ENCODE peak calls at places on chromosomes 5 and 9, in ten cellular contexts. One of them, this sample, is unnamed. For H3K4me1, the result is how much of the 10 kb centered on the place peaks cover.

GRCh38 chr9:132763574-132763973 is 93.3 kb downstream of the GTF3C4 start:
- DNase-seq in heart left ventricle: no peak
- DNase-seq in upper lobe of left lung: no peak
- DNase-seq in breast epithelium: no peak
- DNase-seq in uterus: no peak
- DNase-seq in IMR-90: no peak
- DNase-seq in prostate gland: no peak
- DNase-seq in gastrocnemius medialis: no peak
- DNase-seq in tibial nerve: no peak
- DNase-seq in A549: no peak
- DNase-seq in this sample: no peak

GRCh38 chr5:149893403-149893931 is 51.1 kb downstream of the PDE6A start:
- DNase-seq in prostate gland: no peak
- DNase-seq in IMR-90: no peak
- DNase-seq in upper lobe of left lung: no peak
- DNase-seq in gastrocnemius medialis: no peak
- DNase-seq in A549: no peak
- DNase-seq in uterus: no peak
- DNase-seq in heart left ventricle: no peak
- DNase-seq in breast epithelium: no peak
- DNase-seq in tibial nerve: no peak
- DNase-seq in this sample: no peak

GRCh38 chr9:130426883-130427282 is 17.9 kb upstream of the ASS1 start:
- DNase-seq in heart left ventricle: peak
- DNase-seq in breast epithelium: no peak
- DNase-seq in prostate gland: peak
- DNase-seq in tibial nerve: no peak
- DNase-seq in upper lobe of left lung: peak
- DNase-seq in IMR-90: peak
- DNase-seq in gastrocnemius medialis: no peak
- DNase-seq in uterus: peak
- DNase-seq in A549: peak
- DNase-seq in this sample: peak

GRCh38 chr5:177041936-177042335 is 19.4 kb downstream of the ZNF346 start:
- DNase-seq in heart left ventricle: no peak
- DNase-seq in prostate gland: no peak
- DNase-seq in uterus: no peak
- DNase-seq in upper lobe of left lung: no peak
- DNase-seq in A549: no peak
- DNase-seq in tibial nerve: no peak
- DNase-seq in gastrocnemius medialis: no peak
- DNase-seq in breast epithelium: no peak
- DNase-seq in IMR-90: no peak
- DNase-seq in this sample: no peak

GRCh38 chr9:37729499-37729898 is 24.1 kb upstream of the TRMT10B start:
- DNase-seq in IMR-90: no peak
- DNase-seq in breast epithelium: no peak
- DNase-seq in uterus: no peak
- DNase-seq in prostate gland: no peak
- DNase-seq in gastrocnemius medialis: no peak
- DNase-seq in heart left ventricle: no peak
- DNase-seq in upper lobe of left lung: no peak
- DNase-seq in A549: no peak
- DNase-seq in tibial nerve: no peak
- DNase-seq in this sample: no peak

GRCh38 chr5:157085930-157086329 is 22.9 kb downstream of the HAVCR2 start:
- DNase-seq in tibial nerve: no peak
- DNase-seq in A549: no peak
- DNase-seq in uterus: no peak
- DNase-seq in prostate gland: no peak
- DNase-seq in heart left ventricle: no peak
- DNase-seq in upper lobe of left lung: no peak
- DNase-seq in IMR-90: no peak
- DNase-seq in breast epithelium: no peak
- DNase-seq in gastrocnemius medialis: no peak
- DNase-seq in this sample: no peak

GRCh38 chr9:126625329-126626116 is 11.8 kb downstream of the LMX1B start:
- DNase-seq in tibial nerve: no peak
- DNase-seq in IMR-90: no peak
- DNase-seq in breast epithelium: no peak
- DNase-seq in upper lobe of left lung: no peak
- DNase-seq in prostate gland: no peak
- DNase-seq in A549: no peak
- DNase-seq in uterus: no peak
- DNase-seq in heart left ventricle: no peak
- DNase-seq in gastrocnemius medialis: no peak
- DNase-seq in this sample: no peak

GRCh38 chr5:95114305-95114704 is 170.6 kb downstream of the MCTP1 start:
- DNase-seq in IMR-90: no peak
- DNase-seq in heart left ventricle: no peak
- DNase-seq in breast epithelium: no peak
- DNase-seq in prostate gland: no peak
- DNase-seq in gastrocnemius medialis: no peak
- DNase-seq in uterus: no peak
- DNase-seq in upper lobe of left lung: no peak
- DNase-seq in tibial nerve: no peak
- DNase-seq in A549: no peak
- DNase-seq in this sample: no peak

GRCh38 chr9:35749515-35750255 is 598 bp downstream of the RGP1 start:
- DNase-seq in prostate gland: peak
- DNase-seq in gastrocnemius medialis: no peak
- DNase-seq in heart left ventricle: no peak
- DNase-seq in upper lobe of left lung: peak
- DNase-seq in A549: peak
- DNase-seq in breast epithelium: peak
- DNase-seq in IMR-90: no peak
- DNase-seq in tibial nerve: no peak
- DNase-seq in uterus: peak
- DNase-seq in this sample: peak

GRCh38 chr9:110712955-110713354 is 44.4 kb downstream of the MUSK start:
- DNase-seq in breast epithelium: no peak
- DNase-seq in heart left ventricle: no peak
- DNase-seq in uterus: no peak
- DNase-seq in gastrocnemius medialis: no peak
- DNase-seq in A549: no peak
- DNase-seq in upper lobe of left lung: no peak
- DNase-seq in IMR-90: peak
- DNase-seq in prostate gland: no peak
- DNase-seq in tibial nerve: no peak
- DNase-seq in this sample: no peak

GRCh38 chr5:159018855-159019254 is 80.9 kb downstream of the EBF1 start:
- DNase-seq in heart left ventricle: no peak
- DNase-seq in gastrocnemius medialis: no peak
- DNase-seq in breast epithelium: no peak
- DNase-seq in uterus: no peak
- DNase-seq in IMR-90: no peak
- DNase-seq in prostate gland: no peak
- DNase-seq in A549: no peak
- DNase-seq in tibial nerve: no peak
- DNase-seq in upper lobe of left lung: no peak
- DNase-seq in this sample: no peak

GRCh38 chr5:179731791-179732411 is 721 bp upstream of the MAML1 start:
- DNase-seq in A549: no peak
- DNase-seq in tibial nerve: no peak
- DNase-seq in gastrocnemius medialis: no peak
- DNase-seq in uterus: peak
- DNase-seq in prostate gland: no peak
- DNase-seq in IMR-90: peak
- DNase-seq in breast epithelium: peak
- DNase-seq in upper lobe of left lung: peak
- DNase-seq in heart left ventricle: no peak
- DNase-seq in this sample: peak

GRCh38 chr5:179733764-179734126 is 1.1 kb downstream of the MAML1 start:
- DNase-seq in IMR-90: no peak
- DNase-seq in A549: no peak
- DNase-seq in heart left ventricle: no peak
- DNase-seq in prostate gland: no peak
- DNase-seq in tibial nerve: no peak
- DNase-seq in uterus: no peak
- DNase-seq in upper lobe of left lung: no peak
- DNase-seq in breast epithelium: no peak
- DNase-seq in gastrocnemius medialis: no peak
- DNase-seq in this sample: no peak

GRCh38 chr5:179734536-179735164 is 2.0 kb downstream of the MAML1 start:
- DNase-seq in prostate gland: no peak
- DNase-seq in tibial nerve: no peak
- DNase-seq in gastrocnemius medialis: no peak
- DNase-seq in A549: no peak
- DNase-seq in uterus: no peak
- DNase-seq in heart left ventricle: no peak
- DNase-seq in IMR-90: no peak
- DNase-seq in upper lobe of left lung: no peak
- DNase-seq in breast epithelium: no peak
- DNase-seq in this sample: no peak

GRCh38 chr5:179732412-179732917 is at the start of gene MAML1:
- DNase-seq in heart left ventricle: peak
- DNase-seq in prostate gland: peak
- DNase-seq in uterus: peak
- DNase-seq in upper lobe of left lung: peak
- DNase-seq in gastrocnemius medialis: peak
- DNase-seq in A549: peak
- DNase-seq in IMR-90: peak
- DNase-seq in tibial nerve: peak
- DNase-seq in breast epithelium: peak
- DNase-seq in this sample: peak

DNA sequence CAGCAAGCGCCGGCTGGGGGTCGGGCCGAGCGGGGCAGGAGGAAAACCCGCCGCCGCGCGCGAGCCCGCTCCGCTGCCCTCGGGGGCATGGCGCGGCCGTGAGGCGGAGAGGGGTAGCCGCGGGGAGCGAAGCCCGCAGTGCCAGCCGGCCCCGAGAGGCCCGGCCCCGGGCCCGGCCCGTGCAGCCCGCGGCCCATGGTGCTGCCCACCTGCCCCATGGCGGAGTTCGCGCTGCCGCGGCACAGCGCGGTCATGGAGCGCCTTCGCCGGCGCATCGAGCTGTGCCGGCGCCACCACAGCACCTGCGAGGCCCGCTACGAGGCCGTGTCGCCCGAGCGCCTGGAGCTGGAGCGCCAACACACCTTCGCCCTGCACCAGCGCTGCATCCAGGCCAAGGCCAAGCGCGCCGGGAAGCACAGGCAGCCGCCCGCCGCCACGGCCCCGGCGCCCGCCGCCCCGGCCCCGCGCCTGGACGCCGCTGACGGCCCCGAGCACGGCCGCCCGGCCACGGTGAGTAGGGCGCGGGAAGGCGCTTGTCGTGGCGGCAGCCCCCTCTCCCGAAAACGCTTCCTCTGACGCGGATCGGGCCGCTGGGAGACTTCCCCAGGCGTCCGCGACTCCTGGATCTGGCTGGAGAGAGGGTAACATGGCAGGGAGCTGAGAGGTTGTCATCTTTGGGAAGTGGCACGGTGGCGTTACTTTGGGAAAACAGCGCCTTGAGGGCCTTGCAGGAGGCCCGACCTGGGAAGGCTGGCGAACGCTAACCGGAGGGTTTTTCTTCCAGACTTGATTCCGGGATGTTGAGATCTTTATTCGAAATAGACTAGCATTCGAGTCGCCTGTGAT is 519 bp downstream of the MAML1 start:
- DNase-seq in prostate gland: peak
- DNase-seq in upper lobe of left lung: peak
- DNase-seq in heart left ventricle: peak
- DNase-seq in tibial nerve: no peak
- DNase-seq in breast epithelium: peak
- DNase-seq in A549: peak
- DNase-seq in gastrocnemius medialis: peak
- DNase-seq in IMR-90: peak
- DNase-seq in uterus: peak
- DNase-seq in this sample: peak
- TF ChIP-seq POLR2A in prostate gland: no peak
- TF ChIP-seq POLR2A in upper lobe of left lung: no peak
- TF ChIP-seq POLR2A in heart left ventricle: no peak
- TF ChIP-seq POLR2A in tibial nerve: no peak
- TF ChIP-seq POLR2A in breast epithelium: no peak
- TF ChIP-seq POLR2A in A549: no peak
- TF ChIP-seq POLR2A in gastrocnemius medialis: no peak
- TF ChIP-seq POLR2A in IMR-90: no peak
- TF ChIP-seq POLR2A in uterus: no peak
- TF ChIP-seq POLR2A in this sample: no peak

DNA sequence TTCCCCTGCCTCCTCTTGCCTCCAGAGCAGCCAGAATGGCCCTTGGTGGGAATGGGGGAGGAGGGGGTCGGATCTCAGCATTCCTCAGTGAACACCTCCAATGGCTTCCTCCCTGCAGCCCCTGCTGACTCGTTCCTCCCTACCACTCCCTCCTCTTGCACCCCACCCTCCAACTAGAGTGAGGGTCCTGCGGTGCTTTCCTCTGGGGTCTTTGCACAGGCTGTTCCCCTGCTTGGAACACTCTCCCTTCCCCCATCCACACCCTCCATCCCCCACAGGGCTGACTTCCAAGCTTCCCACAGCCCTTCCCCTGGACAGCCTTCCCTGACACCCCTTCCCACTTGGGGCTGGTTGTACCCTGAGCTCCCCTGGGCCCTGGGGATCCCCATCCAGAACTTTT is 70.4 kb upstream of the NEK6 start:
- DNase-seq in prostate gland: no peak
- DNase-seq in heart left ventricle: no peak
- DNase-seq in uterus: no peak
- DNase-seq in A549: no peak
- DNase-seq in IMR-90: no peak
- DNase-seq in tibial nerve: no peak
- DNase-seq in upper lobe of left lung: no peak
- DNase-seq in gastrocnemius medialis: no peak
- DNase-seq in breast epithelium: no peak
- DNase-seq in this sample: no peak
- H3K27ac ChIP-seq in prostate gland: no peak
- H3K27ac ChIP-seq in heart left ventricle: no peak
- H3K27ac ChIP-seq in uterus: no peak
- H3K27ac ChIP-seq in A549: no peak
- H3K27ac ChIP-seq in IMR-90: no peak
- H3K27ac ChIP-seq in tibial nerve: no peak
- H3K27ac ChIP-seq in upper lobe of left lung: no peak
- H3K27ac ChIP-seq in gastrocnemius medialis: no peak
- H3K27ac ChIP-seq in breast epithelium: no peak
- H3K27ac ChIP-seq in this sample: no peak

GRCh38 chr5:178240772-178241171 is 8.2 kb upstream of the PHYKPL start:
- DNase-seq in IMR-90: no peak
- DNase-seq in breast epithelium: no peak
- DNase-seq in uterus: no peak
- DNase-seq in gastrocnemius medialis: no peak
- DNase-seq in prostate gland: no peak
- DNase-seq in heart left ventricle: no peak
- DNase-seq in upper lobe of left lung: no peak
- DNase-seq in tibial nerve: no peak
- DNase-seq in A549: no peak
- DNase-seq in this sample: no peak
- H3K4me1 ChIP-seq in IMR-90: under half
- H3K4me1 ChIP-seq in breast epithelium: under half
- H3K4me1 ChIP-seq in uterus: under half
- H3K4me1 ChIP-seq in gastrocnemius medialis: half or more
- H3K4me1 ChIP-seq in prostate gland: under half
- H3K4me1 ChIP-seq in heart left ventricle: under half
- H3K4me1 ChIP-seq in upper lobe of left lung: half or more
- H3K4me1 ChIP-seq in tibial nerve: under half
- H3K4me1 ChIP-seq in A549: under half
- H3K4me1 ChIP-seq in this sample: under half

DNA sequence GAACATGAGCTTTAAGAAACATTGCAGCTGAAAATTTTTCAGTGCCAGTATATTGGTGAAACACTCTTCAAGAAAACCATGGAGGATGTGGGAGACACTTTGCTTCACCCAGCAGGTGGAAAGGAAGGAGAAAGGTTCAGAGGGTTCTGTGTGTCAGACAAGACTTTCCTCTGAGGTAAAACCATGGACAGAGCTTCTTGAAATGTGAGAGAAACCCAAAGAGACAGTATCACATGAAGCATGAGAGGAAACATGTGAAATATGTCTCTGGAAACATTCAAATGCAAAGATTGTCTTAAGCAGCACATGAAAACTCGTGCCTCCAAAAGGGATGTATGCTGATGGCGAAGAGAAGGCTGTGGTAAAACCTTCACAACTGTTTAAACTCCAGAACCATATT is 368.9 kb upstream of the ST8SIA4 start:
- DNase-seq in IMR-90: no peak
- DNase-seq in tibial nerve: no peak
- DNase-seq in breast epithelium: no peak
- DNase-seq in prostate gland: no peak
- DNase-seq in upper lobe of left lung: no peak
- DNase-seq in A549: no peak
- DNase-seq in gastrocnemius medialis: no peak
- DNase-seq in heart left ventricle: no peak
- DNase-seq in uterus: no peak
- DNase-seq in this sample: no peak
- TF ChIP-seq POLR2A in IMR-90: no peak
- TF ChIP-seq POLR2A in tibial nerve: no peak
- TF ChIP-seq POLR2A in breast epithelium: no peak
- TF ChIP-seq POLR2A in prostate gland: no peak
- TF ChIP-seq POLR2A in upper lobe of left lung: no peak
- TF ChIP-seq POLR2A in A549: no peak
- TF ChIP-seq POLR2A in gastrocnemius medialis: no peak
- TF ChIP-seq POLR2A in heart left ventricle: no peak
- TF ChIP-seq POLR2A in uterus: no peak
- TF ChIP-seq POLR2A in this sample: no peak